ENCODE peak calls at places on chromosomes 13 and 19, in five cellular contexts. N, F, G, E and Y are unnamed samples.

GRCh38 chr13:31160857-31161582 is 684 bp downstream of the HSPH1 start:
- DNase-seq in N (peak; percentile 11), F (no peak), G (peak; percentile 31), E (peak; percentile 74), Y (peak; percentile 37)

GRCh38 chr13:25882732-25883357 is 169.0 kb downstream of the SHISA2 start:
- DNase-seq in N (no peak), F (no peak), G (no peak), E (no peak), Y (no peak)

GRCh38 chr13:80109313-80109712 is 231.6 kb downstream of the SPRY2 start:
- DNase-seq in N (no peak), F (no peak), G (no peak), E (peak; percentile 36), Y (no peak)

GRCh38 chr13:78022164-78022877 is 103.7 kb upstream of the EDNRB start:
- DNase-seq in N (no peak), F (no peak), G (no peak), E (peak; percentile 95), Y (peak; percentile 90)

GRCh38 chr13:106417467-106418110 is 117.9 kb downstream of the EFNB2 start:
- DNase-seq in N (no peak), F (no peak), G (no peak), E (no peak), Y (no peak)

GRCh38 chr13:52158629-52159158 is 703 bp downstream of the NEK3 start:
- DNase-seq in N (no peak), F (no peak), G (no peak), E (peak; percentile 2), Y (peak; percentile 1)

GRCh38 chr13:34589581-34589980 is 352.5 kb upstream of the NBEA start:
- DNase-seq in N (no peak), F (no peak), G (no peak), E (no peak), Y (no peak)

GRCh38 chr19:49395581-49396407 is 7.7 kb downstream of the KASH5 start:
- DNase-seq in N (no peak), F (no peak), G (no peak), E (no peak), Y (no peak)

GRCh38 chr13:77696006-77696862 is 1.3 kb upstream of the SLAIN1 start:
- DNase-seq in N (no peak), F (no peak), G (no peak), E (peak; percentile 12), Y (no peak)

GRCh38 chr13:27336005-27336673 is 65.5 kb downstream of the RASL11A start:
- DNase-seq in N (no peak), F (no peak), G (no peak), E (no peak), Y (no peak)

GRCh38 chr13:57799624-57800023 is 168.1 kb downstream of the PCDH17 start:
- DNase-seq in N (no peak), F (no peak), G (no peak), E (no peak), Y (no peak)

GRCh38 chr19:3653865-3654513 is 27.4 kb upstream of the CACTIN start:
- DNase-seq in N (peak; percentile 32), F (no peak), G (no peak), E (no peak), Y (no peak)

GRCh38 chr13:45003417-45003816 is 14.1 kb downstream of the GPALPP1 start:
- DNase-seq in N (no peak), F (no peak), G (no peak), E (no peak), Y (no peak)

GRCh38 chr19:14073925-14074838 is 1.6 kb downstream of the MISP3 start:
- DNase-seq in N (peak; percentile 42), F (no peak), G (no peak), E (peak; percentile 26), Y (no peak)

GRCh38 chr13:37648604-37649003 is 50.0 kb upstream of the POSTN start:
- DNase-seq in N (no peak), F (no peak), G (no peak), E (no peak), Y (no peak)

GRCh38 chr19:18795540-18795939 is 4.4 kb upstream of the COMP start:
- DNase-seq in N (no peak), F (no peak), G (no peak), E (no peak), Y (no peak)

GRCh38 chr13:83297591-83298305 is 584.5 kb downstream of the SLITRK1 start:
- DNase-seq in N (no peak), F (no peak), G (no peak), E (no peak), Y (no peak)

DNA sequence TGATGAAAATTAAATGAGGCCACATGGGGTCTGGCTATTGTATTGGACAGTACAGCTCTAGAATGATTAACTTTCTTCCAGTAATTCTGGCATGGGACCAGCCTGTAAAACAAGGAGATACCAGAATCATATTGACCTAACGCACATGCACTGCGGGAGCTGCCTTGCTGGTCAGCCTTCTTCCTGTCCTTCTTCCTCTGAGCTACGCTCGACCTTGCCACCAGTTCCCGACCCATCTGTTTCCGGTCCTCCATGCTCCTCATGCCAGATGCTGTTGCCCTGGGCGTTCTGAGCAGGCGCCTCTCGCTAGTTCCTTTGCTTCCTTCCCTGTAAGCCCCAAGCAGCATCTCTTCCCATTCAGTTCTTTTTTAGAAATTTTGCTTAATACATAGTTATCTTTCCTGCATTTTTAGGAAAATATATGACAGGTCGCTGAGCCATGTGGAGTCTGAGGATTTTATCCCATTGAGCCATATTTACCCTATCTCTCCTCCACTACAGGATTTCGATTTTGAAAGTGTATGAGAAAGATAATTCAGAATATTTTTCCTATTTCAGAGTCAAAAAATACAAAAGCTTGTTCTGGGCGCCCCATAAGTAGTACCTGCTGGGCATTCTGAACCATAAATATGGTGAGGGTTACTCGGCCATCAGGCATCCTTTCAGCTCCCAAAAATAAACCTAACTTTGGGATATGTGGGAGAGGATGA is 38.6 kb downstream of the TNFRSF19 start:
- DNase-seq in N (no peak), F (no peak), G (peak; percentile 32), E (peak; percentile 88), Y (no peak)
- TF ChIP-seq MYC in N (no peak), F (no peak), G (no peak), E (peak; percentile 87), Y (no peak)

GRCh38 chr19:10862561-10863106 is 8.7 kb upstream of the CARM1 start:
- DNase-seq in N (peak; percentile 42), F (no peak), G (no peak), E (no peak), Y (no peak)

GRCh38 chr19:10861118-10861651 is 10.2 kb upstream of the CARM1 start:
- DNase-seq in N (peak; percentile 29), F (no peak), G (peak; percentile 54), E (peak; percentile 43), Y (no peak)

GRCh38 chr19:10855879-10856522 is 7.8 kb downstream of the C19orf38 start:
- DNase-seq in N (peak; percentile 10), F (peak; percentile 27), G (no peak), E (peak; percentile 17), Y (no peak)

GRCh38 chr19:10854350-10855089 is 6.3 kb downstream of the C19orf38 start:
- DNase-seq in N (no peak), F (no peak), G (peak; percentile 67), E (no peak), Y (no peak)

GRCh38 chr19:10858204-10858828 is 10.1 kb downstream of the C19orf38 start:
- DNase-seq in N (peak; percentile 71), F (no peak), G (no peak), E (peak; percentile 38), Y (no peak)
- TF ChIP-seq MYC in N (no peak), F (no peak), G (no peak), E (no peak), Y (no peak)

GRCh38 chr13:73177017-73177416 is 118.2 kb downstream of the KLF5 start:
- DNase-seq in N (no peak), F (no peak), G (no peak), E (no peak), Y (no peak)

GRCh38 chr13:73173160-73173905 is 114.5 kb downstream of the KLF5 start:
- DNase-seq in N (no peak), F (no peak), G (no peak), E (no peak), Y (no peak)

GRCh38 chr13:73174521-73175010 is 115.8 kb downstream of the KLF5 start:
- DNase-seq in N (no peak), F (no peak), G (no peak), E (no peak), Y (no peak)

GRCh38 chr13:73179906-73180305 is 121.1 kb downstream of the KLF5 start:
- DNase-seq in N (no peak), F (no peak), G (no peak), E (no peak), Y (no peak)

GRCh38 chr13:73177911-73178565 is 119.2 kb downstream of the KLF5 start:
- DNase-seq in N (no peak), F (no peak), G (no peak), E (no peak), Y (no peak)
- TF ChIP-seq MYC in N (no peak), F (no peak), G (no peak), E (no peak), Y (no peak)

DNA sequence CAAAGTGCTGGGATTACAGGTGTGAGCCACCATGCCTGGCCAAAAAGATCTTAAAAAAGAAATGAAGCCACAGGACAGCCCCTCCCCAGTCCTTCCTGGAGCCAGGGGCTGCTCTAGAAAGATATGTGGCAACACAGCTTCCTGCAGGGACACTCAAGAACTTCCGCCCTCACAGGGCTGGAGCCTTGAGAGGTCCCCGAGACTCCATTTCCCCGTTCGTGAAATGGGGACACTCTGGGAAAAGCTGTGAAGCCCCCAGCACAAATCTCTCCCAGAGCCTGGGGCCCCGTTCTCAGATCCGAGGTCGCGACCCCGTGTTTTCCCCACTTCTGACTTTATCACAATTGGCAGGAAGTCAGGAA is 2.5 kb upstream of the GPX4 start:
- DNase-seq in N (no peak), F (no peak), G (no peak), E (no peak), Y (no peak)
- TF ChIP-seq MYC in N (no peak), F (no peak), G (no peak), E (no peak), Y (no peak)

DNA sequence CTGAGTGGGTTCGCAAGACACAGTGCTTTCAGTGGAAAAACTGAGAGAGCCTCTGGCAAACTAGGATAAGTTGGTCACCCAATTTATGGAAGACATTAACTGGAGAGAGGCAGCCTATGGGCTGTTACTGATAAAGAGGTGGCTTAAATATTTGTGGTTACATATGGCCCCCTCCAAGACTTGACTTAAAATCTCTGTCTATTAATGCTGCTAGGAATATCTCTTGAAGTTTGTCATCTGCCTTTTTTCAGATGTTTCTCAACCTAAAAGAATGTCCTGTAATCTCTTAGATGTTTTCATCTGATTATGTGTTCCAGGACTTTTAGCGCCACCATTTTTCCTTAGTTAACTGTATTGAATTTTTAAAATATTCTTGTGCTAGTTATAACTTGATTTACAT is 54.6 kb downstream of the NAA16 start:
- DNase-seq in N (no peak), F (no peak), G (no peak), E (no peak), Y (no peak)
- TF ChIP-seq MYC in N (no peak), F (no peak), G (no peak), E (no peak), Y (no peak)

GRCh38 chr13:95834134-95834765 is 157.3 kb downstream of the DNAJC3 start:
- DNase-seq in N (peak; percentile 56), F (peak; percentile 26), G (peak; percentile 32), E (peak; percentile 81), Y (peak; percentile 28)

GRCh38 chr13:95833126-95833525 is 156.2 kb downstream of the DNAJC3 start:
- DNase-seq in N (no peak), F (no peak), G (no peak), E (no peak), Y (no peak)

GRCh38 chr13:95833713-95834112 is 156.8 kb downstream of the DNAJC3 start:
- DNase-seq in N (peak; percentile 7), F (no peak), G (no peak), E (peak; percentile 82), Y (no peak)
- TF ChIP-seq MYC in N (no peak), F (no peak), G (no peak), E (no peak), Y (no peak)